ENCODE peak calls at places on chromosomes 3 and 15, in five cellular contexts. E is dorsolateral prefrontal cortex, S is endothelial cell, T is esophagus squamous epithelium, Q is BE2C. X is an unnamed sample.

GRCh38 chr3:122789585-122790273 is 3.9 kb downstream of the HSPBAP1 start:
- DNase-seq in S (no peak), T (no peak), E (no peak), Q (no peak), X (no peak)

GRCh38 chr15:40487816-40488682 is 17.3 kb downstream of the CHST14 start:
- DNase-seq in S (no peak), T (no peak), Q (no peak), E (no peak), X (no peak)

GRCh38 chr3:135337176-135337575 is 542.1 kb downstream of the EPHB1 start:
- DNase-seq in E (no peak), Q (no peak), T (no peak), S (no peak), X (no peak)

GRCh38 chr3:71408903-71409302 is 174.6 kb downstream of the FOXP1 start:
- DNase-seq in Q (no peak), S (no peak), E (no peak), T (no peak), X (no peak)

GRCh38 chr3:196684548-196685407 is 27.3 kb downstream of the CEP19 start:
- DNase-seq in Q (peak; percentile 64), E (peak; percentile 63), S (peak; percentile 64), T (no peak), X (peak; percentile 66)

GRCh38 chr3:62371735-62372591 is 1.4 kb downstream of the FEZF2 start:
- DNase-seq in E (no peak), Q (peak; percentile 21), T (no peak), S (peak; percentile 37), X (no peak)

GRCh38 chr15:31352911-31353811 is 26.5 kb downstream of the KLF13 start:
- DNase-seq in Q (peak; percentile 60), S (no peak), T (no peak), E (peak; percentile 76), X (no peak)

GRCh38 chr15:90087454-90088154 is 14.7 kb downstream of the IDH2 start:
- DNase-seq in T (no peak), Q (peak; percentile 87), S (peak; percentile 56), E (no peak), X (no peak)

GRCh38 chr3:172530101-172530561 is 6.9 kb upstream of the TNFSF10 start:
- DNase-seq in T (no peak), S (no peak), E (no peak), Q (no peak), X (no peak)

GRCh38 chr15:81257435-81257834 is 60.8 kb downstream of the IL16 start:
- DNase-seq in T (no peak), S (no peak), Q (no peak), E (no peak), X (no peak)

GRCh38 chr3:100080573-100080972 is 33.7 kb downstream of the FILIP1L start:
- DNase-seq in Q (no peak), T (no peak), E (no peak), S (no peak), X (no peak)

GRCh38 chr15:80615783-80616391 is 79.2 kb upstream of the ABHD17C start:
- DNase-seq in T (no peak), S (no peak), E (no peak), Q (peak; percentile 83), X (no peak)

GRCh38 chr3:14563946-14564539 is 23.9 kb upstream of the GRIP2 start:
- DNase-seq in T (no peak), E (no peak), Q (no peak), S (no peak), X (no peak)

GRCh38 chr15:92059036-92059970 is 205.8 kb downstream of the SLCO3A1 start:
- DNase-seq in Q (peak; percentile 58), S (no peak), T (no peak), E (no peak), X (no peak)

GRCh38 chr3:152513301-152513960 is 244.7 kb downstream of the MBNL1 start:
- DNase-seq in T (no peak), E (no peak), S (no peak), Q (no peak), X (no peak)

GRCh38 chr3:152505926-152506325 is 237.2 kb downstream of the MBNL1 start:
- DNase-seq in T (no peak), E (no peak), S (no peak), Q (no peak), X (no peak)

GRCh38 chr3:152511904-152512303 is 243.2 kb downstream of the MBNL1 start:
- DNase-seq in T (no peak), Q (no peak), E (no peak), S (no peak), X (no peak)

GRCh38 chr3:152508705-152509104 is 240.0 kb downstream of the MBNL1 start:
- DNase-seq in Q (no peak), S (no peak), E (no peak), T (no peak), X (no peak)
- TF ChIP-seq CTCF in Q (peak; percentile 34), S (peak; percentile 72), E (peak; percentile 31), T (no peak), X (peak; percentile 22)

DNA sequence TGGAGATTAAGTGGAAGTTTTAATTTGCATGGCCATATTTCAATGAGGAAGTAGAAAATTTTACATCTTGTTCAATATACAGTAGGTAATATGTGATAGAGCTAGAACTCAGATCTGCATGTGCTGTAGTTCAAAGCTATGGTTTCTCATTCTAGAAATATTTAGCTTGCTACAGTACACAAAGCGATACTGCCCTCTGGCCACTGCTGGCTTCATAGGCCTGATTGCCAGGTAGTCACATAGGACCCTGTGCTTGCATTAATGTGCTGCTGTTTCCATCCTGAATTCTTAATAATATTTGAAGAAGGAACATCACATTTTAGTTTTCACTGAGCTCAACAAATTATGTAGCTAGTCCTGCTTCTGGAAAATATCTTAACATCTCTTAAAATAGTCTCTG is 87.0 kb downstream of the PLSCR2 start:
- DNase-seq in Q (no peak), S (peak; percentile 7), T (no peak), E (no peak), X (no peak)
- TF ChIP-seq CTCF in Q (no peak), S (no peak), T (no peak), E (no peak), X (no peak)

DNA sequence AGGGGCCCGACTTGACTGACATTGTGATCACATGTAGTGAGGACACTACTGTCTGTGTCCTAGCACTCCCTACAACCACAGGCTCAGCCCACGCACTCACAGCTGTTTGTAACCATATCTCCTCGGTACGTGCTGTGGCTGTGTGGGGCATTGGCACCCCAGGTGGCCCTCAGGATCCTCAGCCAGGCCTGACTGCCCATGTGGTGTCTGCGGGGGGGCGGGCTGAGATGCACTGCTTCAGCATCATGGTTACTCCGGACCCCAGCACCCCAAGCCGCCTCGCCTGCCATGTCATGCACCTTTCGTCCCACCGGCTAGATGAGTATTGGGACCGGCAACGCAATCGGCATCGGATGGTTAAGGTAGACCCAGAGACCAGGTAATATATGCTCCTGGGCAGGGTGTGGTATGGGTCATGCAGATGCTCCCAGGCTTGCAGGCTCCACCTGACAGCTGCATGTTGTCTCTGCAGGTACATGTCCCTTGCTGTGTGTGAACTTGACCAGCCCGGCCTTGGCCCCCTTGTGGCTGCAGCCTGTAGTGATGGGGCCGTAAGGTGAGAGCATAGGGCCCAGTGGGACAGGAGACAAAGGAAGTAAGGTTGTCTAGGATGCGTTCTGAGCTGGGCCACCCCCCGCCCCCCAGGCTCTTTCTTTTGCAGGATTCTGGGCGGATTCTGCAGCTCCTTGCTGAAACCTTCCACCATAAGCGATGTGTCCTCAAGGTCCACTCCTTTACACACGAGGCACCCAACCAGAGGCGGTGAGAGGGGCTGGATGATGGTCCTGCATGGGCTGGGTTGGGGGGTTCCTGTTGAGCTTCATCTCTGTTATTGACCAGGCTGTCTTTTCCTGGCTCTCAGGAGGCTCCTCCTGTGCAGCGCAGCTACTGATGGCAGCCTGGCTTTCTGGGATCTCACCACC is 4.4 kb downstream of the DALRD3 start:
- DNase-seq in E (no peak), Q (peak; percentile 57), S (peak; percentile 63), T (no peak), X (peak; percentile 56)
- TF ChIP-seq CTCF in E (peak; percentile 49), Q (peak; percentile 56), S (peak; percentile 70), T (no peak), X (peak; percentile 53)

GRCh38 chr3:138801792-138802191 is 32.9 kb downstream of the PIK3CB start:
- DNase-seq in S (no peak), Q (no peak), E (no peak), T (no peak), X (no peak)
- TF ChIP-seq CTCF in S (no peak), Q (no peak), E (no peak), T (no peak), X (no peak)

DNA sequence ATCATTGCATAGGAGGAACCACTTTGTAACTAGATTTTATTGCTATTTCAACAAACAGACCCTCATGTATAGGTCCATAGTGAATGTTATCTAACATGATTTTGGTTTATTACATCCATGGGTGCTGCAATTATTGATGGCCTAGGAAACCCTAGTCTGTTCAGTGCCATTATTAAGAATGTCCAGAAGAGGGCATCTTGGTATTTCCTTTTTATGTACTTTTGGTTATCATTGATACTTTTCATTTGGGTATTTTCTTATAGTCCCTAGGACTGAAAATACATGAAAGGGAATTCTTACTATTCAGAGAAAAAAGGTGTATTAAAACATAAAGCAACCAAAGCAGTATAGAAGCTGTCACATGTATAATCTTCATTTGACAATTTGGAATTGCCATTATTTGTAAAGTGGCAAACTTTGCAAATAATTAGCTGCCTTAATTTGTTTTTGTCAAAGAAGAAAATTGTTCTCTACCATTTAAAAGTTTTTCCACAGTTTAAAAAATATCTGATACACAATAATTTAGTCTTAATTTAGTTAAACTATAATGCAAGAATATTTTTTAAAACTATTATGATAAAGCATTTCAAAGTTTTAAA is 48.7 kb downstream of the CNOT10 start:
- DNase-seq in S (no peak), E (no peak), T (no peak), Q (no peak), X (no peak)
- TF ChIP-seq CTCF in S (peak; percentile 68), E (peak; percentile 64), T (no peak), Q (peak; percentile 42), X (peak; percentile 65)